ENCODE peak calls at places on chromosomes 5 and 9, in eight cellular contexts. E is A549, R is adrenal gland, H is gastrocnemius medialis, Z is GM10248, L is IMR-90, B is pancreas, Q is OCI-LY7. X is an unnamed sample.
A peak's percentile ranks its signal among the peaks of the same experiment; 100 is the strongest.

GRCh38 chr9:110048473-110048975 is 159.4 kb downstream of the C9orf152 start:
- DNase-seq in E (peak; percentile 55), Q (peak; percentile 88), B (peak; percentile 79), Z (peak; percentile 94), R (peak; percentile 62), H (peak; percentile 30), L (peak; percentile 79), X (no peak)

GRCh38 chr9:31542384-31543055 is 841.9 kb upstream of the ACO1 start:
- DNase-seq in E (no peak), Q (peak; percentile 2), L (peak; percentile 4), R (peak; percentile 52), H (peak; percentile 16), B (no peak), Z (peak; percentile 22), X (no peak)

GRCh38 chr5:12951846-12952245 is 992.6 kb downstream of the DNAH5 start:
- DNase-seq in Z (no peak), R (no peak), B (no peak), L (no peak), E (no peak), H (no peak), Q (no peak), X (no peak)

GRCh38 chr9:104923289-104923688 is 4.7 kb downstream of the ABCA1 start:
- DNase-seq in L (peak; percentile 92), R (no peak), E (no peak), Q (peak; percentile 37), B (no peak), Z (no peak), H (no peak), X (no peak)

GRCh38 chr5:154475613-154476342 is 2.2 kb downstream of the HAND1 start:
- DNase-seq in H (no peak), B (no peak), Z (no peak), Q (no peak), E (no peak), L (no peak), R (no peak), X (no peak)

GRCh38 chr5:163440954-163441353 is 3.6 kb downstream of the CCNG1 start:
- DNase-seq in R (no peak), Q (no peak), E (no peak), Z (no peak), B (no peak), H (no peak), L (no peak), X (no peak)

GRCh38 chr9:127920794-127921193 is 4.0 kb upstream of the ST6GALNAC4 start:
- DNase-seq in B (no peak), Z (no peak), H (no peak), Q (no peak), R (no peak), E (no peak), L (no peak), X (no peak)

GRCh38 chr9:34510506-34511159 is 12.2 kb downstream of the ENHO start:
- DNase-seq in R (no peak), Q (no peak), L (no peak), H (no peak), B (no peak), Z (no peak), E (no peak), X (peak; percentile 67)

GRCh38 chr5:74035521-74035937 is 409.5 kb downstream of the ARHGEF28 start:
- DNase-seq in B (no peak), R (peak; percentile 45), L (peak; percentile 69), E (peak; percentile 16), Q (peak; percentile 35), Z (peak; percentile 29), H (no peak), X (no peak)

GRCh38 chr5:23235246-23235645 is 272.2 kb upstream of the PRDM9 start:
- DNase-seq in R (no peak), Z (no peak), B (no peak), L (no peak), E (no peak), H (no peak), Q (no peak), X (no peak)
- TF ChIP-seq CTCF in R (no peak), Z (no peak), B (no peak), L (no peak), E (no peak), H (no peak), Q (no peak), X (no peak)

DNA sequence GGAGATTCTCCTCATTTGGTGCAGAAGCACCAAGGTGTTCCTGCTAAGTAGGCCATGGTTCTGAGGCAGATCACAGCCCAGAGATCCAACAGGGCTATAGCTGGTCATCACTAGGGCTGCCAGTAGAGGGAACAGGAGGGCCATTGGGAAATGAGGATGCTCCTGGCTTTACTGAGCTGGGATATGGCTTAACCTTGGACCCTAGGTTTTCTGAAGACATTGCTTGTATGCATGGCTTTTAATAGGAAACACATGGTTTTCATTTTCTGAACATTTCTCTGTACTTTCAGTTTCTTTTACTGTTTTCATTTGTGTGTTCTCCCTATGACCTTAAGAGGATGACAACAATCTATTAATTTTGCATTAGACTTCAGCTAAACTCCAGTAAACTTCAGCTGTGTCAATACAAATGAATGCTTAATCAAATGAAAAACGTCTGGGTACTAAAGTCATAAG is at the start of gene IFNW1:
- DNase-seq in L (no peak), Z (peak; percentile 20), E (no peak), R (no peak), Q (no peak), B (no peak), H (no peak), X (no peak)
- TF ChIP-seq CTCF in L (no peak), Z (no peak), E (no peak), R (no peak), Q (no peak), B (no peak), H (no peak), X (no peak)

DNA sequence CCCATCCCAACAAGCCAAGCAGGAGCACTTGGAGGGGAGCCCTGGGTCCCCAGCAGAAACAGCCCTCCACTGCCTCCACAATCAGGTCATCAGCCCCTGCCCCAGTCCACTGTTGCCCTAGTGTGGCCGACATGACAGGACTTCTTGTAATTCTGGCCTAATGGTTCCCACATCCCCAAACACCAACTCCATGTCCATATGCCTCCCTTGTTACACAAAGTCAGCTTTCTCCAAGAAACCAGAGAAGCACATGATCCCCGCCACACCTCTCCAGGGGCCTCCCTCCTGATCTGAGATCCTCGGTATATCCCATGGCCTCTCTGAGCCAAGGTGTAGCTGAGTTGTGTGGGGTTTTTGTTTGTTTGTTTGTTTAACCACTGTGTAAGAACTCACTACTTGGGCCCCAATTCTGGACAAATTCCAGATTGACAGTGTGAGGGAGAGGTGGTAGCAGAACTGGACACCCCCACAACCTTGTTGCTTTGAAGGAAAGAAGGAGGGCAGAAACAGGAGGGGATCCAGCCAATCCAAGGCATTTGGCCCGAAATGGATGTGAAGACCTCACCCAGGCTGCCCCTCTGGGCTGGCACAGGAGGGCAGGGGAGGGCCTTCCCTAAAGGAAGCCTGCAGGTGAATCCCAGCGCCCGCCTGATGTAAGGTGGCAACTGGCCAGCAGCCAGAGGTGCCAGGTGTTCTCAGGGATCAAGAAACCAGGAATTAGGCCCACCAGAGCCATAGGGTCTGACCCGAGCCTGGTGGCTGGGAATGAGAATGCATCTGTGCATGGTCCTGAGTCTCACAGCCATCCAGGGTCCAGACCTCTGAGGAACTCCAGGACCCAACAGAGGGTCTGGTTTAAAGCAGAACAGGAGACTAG is 13.5 kb downstream of the IRF1 start:
- DNase-seq in Q (no peak), Z (no peak), E (no peak), B (peak; percentile 65), H (no peak), R (no peak), L (no peak), X (no peak)
- TF ChIP-seq CTCF in Q (no peak), Z (no peak), E (no peak), B (no peak), H (no peak), R (no peak), L (no peak), X (no peak)

GRCh38 chr5:75050415-75050814 is 1.9 kb downstream of the GCNT4 start:
- DNase-seq in R (no peak), B (no peak), E (peak; percentile 47), Q (no peak), Z (no peak), L (no peak), H (no peak), X (no peak)
- TF ChIP-seq CTCF in R (no peak), B (no peak), E (no peak), Q (no peak), Z (no peak), L (peak; percentile 34), H (no peak), X (no peak)

GRCh38 chr9:136784997-136785361 is 6.2 kb upstream of the TMEM141 start:
- DNase-seq in H (no peak), Q (no peak), L (no peak), E (no peak), B (no peak), R (no peak), Z (no peak), X (no peak)

GRCh38 chr9:136782452-136782851 is 8.7 kb upstream of the TMEM141 start:
- DNase-seq in B (no peak), E (no peak), R (no peak), L (no peak), H (no peak), Q (no peak), Z (no peak), X (no peak)

GRCh38 chr9:136785956-136786355 is 5.2 kb upstream of the TMEM141 start:
- DNase-seq in R (no peak), L (no peak), E (no peak), Q (no peak), H (no peak), B (no peak), Z (no peak), X (no peak)

GRCh38 chr9:136786451-136786850 is 4.7 kb upstream of the TMEM141 start:
- DNase-seq in R (no peak), H (no peak), B (no peak), E (no peak), Q (no peak), L (no peak), Z (no peak), X (peak; percentile 68)

DNA sequence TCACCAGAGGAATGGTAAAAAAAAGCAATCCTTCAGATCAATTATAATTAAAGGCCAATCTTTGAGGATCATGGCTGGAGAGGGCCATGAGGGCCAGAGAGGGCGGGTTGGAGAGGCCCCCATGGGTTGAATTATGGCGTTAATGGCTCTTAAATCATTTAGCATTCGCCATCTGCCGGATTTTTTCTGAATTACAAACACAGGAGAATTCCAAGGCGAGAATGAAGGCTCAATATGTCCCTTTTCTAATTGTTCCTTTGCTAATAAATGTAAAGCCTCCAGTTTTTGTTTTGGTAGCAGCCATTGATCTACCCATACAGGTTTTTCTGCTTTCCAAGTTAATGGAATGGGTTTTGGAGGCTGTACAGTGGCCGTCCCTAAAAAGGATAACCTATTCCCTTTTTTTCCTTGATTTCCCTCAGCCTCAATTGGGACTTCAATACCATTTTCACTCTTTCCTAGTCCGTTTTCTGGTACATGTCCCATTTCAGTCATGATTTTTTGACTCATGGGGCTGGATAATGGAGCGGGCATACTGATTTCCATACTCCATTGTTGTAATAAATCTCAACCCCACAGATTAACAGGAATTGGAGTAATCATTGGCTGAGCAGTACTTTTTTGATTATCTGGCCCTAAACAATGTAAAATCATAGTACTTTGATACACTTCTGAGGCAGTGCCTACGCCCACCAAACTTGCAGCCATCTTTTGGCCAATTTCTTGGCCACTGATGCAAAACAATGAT is 6.7 kb upstream of the TMEM141 start:
- DNase-seq in B (no peak), L (no peak), R (no peak), H (no peak), Z (no peak), E (peak; percentile 51), Q (peak; percentile 59), X (no peak)
- TF ChIP-seq CTCF in B (peak; percentile 27), L (peak; percentile 32), R (peak; percentile 28), H (peak; percentile 34), Z (peak; percentile 5), E (peak; percentile 66), Q (peak; percentile 75), X (peak; percentile 62)